ENCODE peak calls at places on chromosomes 2 and 18, in eight cellular contexts. One of them, this sample, is unnamed. For H3K9me3 and H3K36me3, the result is how much of the 10 kb centered on the place peaks cover.

GRCh38 chr18:27604583-27604982 is 419.5 kb upstream of the CHST9 start:
- DNase-seq in HCT116: no peak
- DNase-seq in PC-9: no peak
- DNase-seq in CD4-positive, CD25-positive, alpha-beta regulatory T cell: no peak
- DNase-seq in ascending aorta: no peak
- DNase-seq in heart right ventricle: no peak
- DNase-seq in psoas muscle: no peak
- DNase-seq in mucosa of descending colon: no peak
- DNase-seq in this sample: no peak

GRCh38 chr2:209367091-209367747 is 56.6 kb upstream of the MAP2 start:
- DNase-seq in mucosa of descending colon: no peak
- DNase-seq in CD4-positive, CD25-positive, alpha-beta regulatory T cell: no peak
- DNase-seq in PC-9: no peak
- DNase-seq in HCT116: no peak
- DNase-seq in psoas muscle: no peak
- DNase-seq in heart right ventricle: no peak
- DNase-seq in ascending aorta: no peak
- DNase-seq in this sample: no peak

GRCh38 chr2:120436885-120437603 is 91.1 kb downstream of the INHBB start:
- DNase-seq in mucosa of descending colon: peak
- DNase-seq in ascending aorta: peak
- DNase-seq in PC-9: peak
- DNase-seq in HCT116: peak
- DNase-seq in psoas muscle: no peak
- DNase-seq in CD4-positive, CD25-positive, alpha-beta regulatory T cell: no peak
- DNase-seq in heart right ventricle: no peak
- DNase-seq in this sample: no peak

GRCh38 chr2:216404010-216404618 is 8.2 kb upstream of the SMARCAL1 start:
- DNase-seq in ascending aorta: no peak
- DNase-seq in CD4-positive, CD25-positive, alpha-beta regulatory T cell: peak
- DNase-seq in psoas muscle: peak
- DNase-seq in PC-9: peak
- DNase-seq in mucosa of descending colon: peak
- DNase-seq in heart right ventricle: no peak
- DNase-seq in HCT116: peak
- DNase-seq in this sample: peak

GRCh38 chr2:17972991-17973390 is 94.5 kb downstream of the KCNS3 start:
- DNase-seq in PC-9: no peak
- DNase-seq in psoas muscle: no peak
- DNase-seq in ascending aorta: no peak
- DNase-seq in CD4-positive, CD25-positive, alpha-beta regulatory T cell: no peak
- DNase-seq in HCT116: no peak
- DNase-seq in heart right ventricle: no peak
- DNase-seq in mucosa of descending colon: no peak
- DNase-seq in this sample: no peak

GRCh38 chr2:71379086-71379485 is 47.5 kb downstream of the ZNF638 start:
- DNase-seq in ascending aorta: no peak
- DNase-seq in heart right ventricle: no peak
- DNase-seq in HCT116: peak
- DNase-seq in mucosa of descending colon: no peak
- DNase-seq in CD4-positive, CD25-positive, alpha-beta regulatory T cell: no peak
- DNase-seq in psoas muscle: no peak
- DNase-seq in PC-9: no peak
- DNase-seq in this sample: no peak

GRCh38 chr2:12769492-12770105 is 52.9 kb downstream of the TRIB2 start:
- DNase-seq in heart right ventricle: peak
- DNase-seq in CD4-positive, CD25-positive, alpha-beta regulatory T cell: no peak
- DNase-seq in psoas muscle: peak
- DNase-seq in HCT116: no peak
- DNase-seq in mucosa of descending colon: no peak
- DNase-seq in PC-9: no peak
- DNase-seq in ascending aorta: no peak
- DNase-seq in this sample: peak

GRCh38 chr18:76981388-76981968 is 151.1 kb downstream of the MBP start:
- DNase-seq in mucosa of descending colon: peak
- DNase-seq in psoas muscle: no peak
- DNase-seq in CD4-positive, CD25-positive, alpha-beta regulatory T cell: no peak
- DNase-seq in ascending aorta: peak
- DNase-seq in HCT116: no peak
- DNase-seq in PC-9: no peak
- DNase-seq in heart right ventricle: no peak
- DNase-seq in this sample: no peak

GRCh38 chr2:68135448-68136320 is 22.0 kb upstream of the PNO1 start:
- DNase-seq in psoas muscle: no peak
- DNase-seq in HCT116: no peak
- DNase-seq in mucosa of descending colon: no peak
- DNase-seq in ascending aorta: no peak
- DNase-seq in heart right ventricle: no peak
- DNase-seq in PC-9: no peak
- DNase-seq in CD4-positive, CD25-positive, alpha-beta regulatory T cell: no peak
- DNase-seq in this sample: no peak

GRCh38 chr18:48090702-48091101 is 160.2 kb upstream of the SMAD2 start:
- DNase-seq in mucosa of descending colon: no peak
- DNase-seq in psoas muscle: no peak
- DNase-seq in heart right ventricle: no peak
- DNase-seq in HCT116: no peak
- DNase-seq in PC-9: no peak
- DNase-seq in CD4-positive, CD25-positive, alpha-beta regulatory T cell: no peak
- DNase-seq in ascending aorta: no peak
- DNase-seq in this sample: no peak

GRCh38 chr2:197909377-197909776 is 105.0 kb downstream of the PLCL1 start:
- DNase-seq in psoas muscle: no peak
- DNase-seq in ascending aorta: peak
- DNase-seq in CD4-positive, CD25-positive, alpha-beta regulatory T cell: no peak
- DNase-seq in PC-9: no peak
- DNase-seq in heart right ventricle: no peak
- DNase-seq in HCT116: peak
- DNase-seq in mucosa of descending colon: no peak
- DNase-seq in this sample: no peak

GRCh38 chr2:72028996-72029395 is 118.7 kb downstream of the CYP26B1 start:
- DNase-seq in heart right ventricle: no peak
- DNase-seq in psoas muscle: no peak
- DNase-seq in mucosa of descending colon: no peak
- DNase-seq in CD4-positive, CD25-positive, alpha-beta regulatory T cell: no peak
- DNase-seq in ascending aorta: peak
- DNase-seq in HCT116: no peak
- DNase-seq in PC-9: no peak
- DNase-seq in this sample: no peak

GRCh38 chr2:231513746-231514224 is 16.5 kb downstream of the NMUR1 start:
- DNase-seq in heart right ventricle: no peak
- DNase-seq in PC-9: no peak
- DNase-seq in mucosa of descending colon: no peak
- DNase-seq in CD4-positive, CD25-positive, alpha-beta regulatory T cell: no peak
- DNase-seq in psoas muscle: no peak
- DNase-seq in ascending aorta: no peak
- DNase-seq in HCT116: no peak
- DNase-seq in this sample: no peak

GRCh38 chr2:159615936-159616733 is at the start of gene BAZ2B:
- DNase-seq in heart right ventricle: peak
- DNase-seq in psoas muscle: peak
- DNase-seq in CD4-positive, CD25-positive, alpha-beta regulatory T cell: no peak
- DNase-seq in mucosa of descending colon: peak
- DNase-seq in HCT116: peak
- DNase-seq in PC-9: peak
- DNase-seq in ascending aorta: peak
- DNase-seq in this sample: peak

GRCh38 chr2:154158101-154158500 is 286.4 kb downstream of the GALNT13 start:
- DNase-seq in ascending aorta: no peak
- DNase-seq in heart right ventricle: no peak
- DNase-seq in HCT116: no peak
- DNase-seq in mucosa of descending colon: no peak
- DNase-seq in psoas muscle: no peak
- DNase-seq in CD4-positive, CD25-positive, alpha-beta regulatory T cell: no peak
- DNase-seq in PC-9: no peak
- DNase-seq in this sample: no peak

GRCh38 chr2:210445116-210445707 is 31.3 kb downstream of the LANCL1 start:
- DNase-seq in PC-9: no peak
- DNase-seq in CD4-positive, CD25-positive, alpha-beta regulatory T cell: no peak
- DNase-seq in ascending aorta: no peak
- DNase-seq in psoas muscle: no peak
- DNase-seq in heart right ventricle: no peak
- DNase-seq in HCT116: peak
- DNase-seq in mucosa of descending colon: no peak
- DNase-seq in this sample: no peak

GRCh38 chr2:10327896-10328666 is 25.4 kb downstream of the HPCAL1 start:
- DNase-seq in heart right ventricle: no peak
- DNase-seq in psoas muscle: no peak
- DNase-seq in HCT116: no peak
- DNase-seq in ascending aorta: no peak
- DNase-seq in CD4-positive, CD25-positive, alpha-beta regulatory T cell: no peak
- DNase-seq in mucosa of descending colon: peak
- DNase-seq in PC-9: no peak
- DNase-seq in this sample: no peak

GRCh38 chr2:42585779-42586178 is 17.3 kb downstream of the MTA3 start:
- DNase-seq in mucosa of descending colon: no peak
- DNase-seq in psoas muscle: no peak
- DNase-seq in ascending aorta: no peak
- DNase-seq in CD4-positive, CD25-positive, alpha-beta regulatory T cell: no peak
- DNase-seq in HCT116: no peak
- DNase-seq in PC-9: peak
- DNase-seq in heart right ventricle: no peak
- DNase-seq in this sample: no peak

GRCh38 chr2:172106128-172106961 is 3.6 kb upstream of the DLX2 start:
- DNase-seq in PC-9: no peak
- DNase-seq in CD4-positive, CD25-positive, alpha-beta regulatory T cell: no peak
- DNase-seq in psoas muscle: no peak
- DNase-seq in ascending aorta: no peak
- DNase-seq in mucosa of descending colon: no peak
- DNase-seq in HCT116: no peak
- DNase-seq in heart right ventricle: no peak
- DNase-seq in this sample: no peak
- H3K4me3 ChIP-seq in PC-9: no peak
- H3K4me3 ChIP-seq in CD4-positive, CD25-positive, alpha-beta regulatory T cell: peak
- H3K4me3 ChIP-seq in psoas muscle: peak
- H3K4me3 ChIP-seq in ascending aorta: peak
- H3K4me3 ChIP-seq in mucosa of descending colon: no peak
- H3K4me3 ChIP-seq in HCT116: no peak
- H3K4me3 ChIP-seq in heart right ventricle: peak
- H3K4me3 ChIP-seq in this sample: peak

DNA sequence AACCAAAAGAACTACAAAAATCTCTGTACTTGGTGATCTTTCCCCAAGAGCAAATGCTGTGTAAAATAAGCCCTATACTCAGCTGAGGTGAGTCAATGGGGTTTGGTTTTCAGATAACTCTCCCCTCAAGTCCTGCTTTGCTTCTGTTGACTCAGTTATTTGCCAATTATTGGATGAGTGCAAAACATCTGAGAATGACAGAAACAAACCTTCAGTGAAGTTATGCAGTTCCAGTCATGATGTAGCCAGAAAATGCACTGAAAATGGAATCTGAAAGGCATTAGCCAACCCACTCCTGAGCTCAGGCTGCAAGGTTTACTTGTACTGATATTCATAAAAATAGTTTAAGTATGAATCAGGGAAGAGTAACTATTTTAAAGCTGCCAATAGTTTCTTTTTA is 215.5 kb downstream of the RND3 start:
- DNase-seq in HCT116: no peak
- DNase-seq in ascending aorta: no peak
- DNase-seq in PC-9: no peak
- DNase-seq in mucosa of descending colon: no peak
- DNase-seq in CD4-positive, CD25-positive, alpha-beta regulatory T cell: no peak
- DNase-seq in heart right ventricle: no peak
- DNase-seq in psoas muscle: no peak
- DNase-seq in this sample: no peak
- H3K9me3 ChIP-seq in HCT116: under half
- H3K9me3 ChIP-seq in ascending aorta: under half
- H3K9me3 ChIP-seq in PC-9: under half
- H3K9me3 ChIP-seq in mucosa of descending colon: under half
- H3K9me3 ChIP-seq in CD4-positive, CD25-positive, alpha-beta regulatory T cell: under half
- H3K9me3 ChIP-seq in heart right ventricle: under half
- H3K9me3 ChIP-seq in psoas muscle: under half
- H3K9me3 ChIP-seq in this sample: under half

DNA sequence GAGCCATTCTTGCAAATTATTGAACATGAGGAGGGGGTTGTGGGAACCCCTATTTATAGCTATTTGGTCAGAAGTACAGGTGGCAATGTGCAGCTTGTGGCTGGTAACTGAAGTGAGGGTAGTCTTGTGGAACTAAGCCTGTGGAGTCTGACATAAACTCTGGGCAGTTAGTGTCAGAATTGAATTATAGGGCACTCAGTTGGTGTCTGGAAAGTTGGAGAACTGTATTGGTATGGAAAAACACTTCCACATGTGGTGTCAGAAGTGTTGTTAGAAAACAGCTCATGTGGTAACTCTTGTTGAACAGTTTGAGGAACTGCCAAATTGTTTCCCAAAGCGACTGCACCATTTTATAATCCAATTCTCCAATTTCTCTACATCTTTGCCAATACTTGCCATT is 7.5 kb downstream of the RALBP1 start:
- DNase-seq in psoas muscle: no peak
- DNase-seq in HCT116: no peak
- DNase-seq in mucosa of descending colon: no peak
- DNase-seq in PC-9: no peak
- DNase-seq in heart right ventricle: no peak
- DNase-seq in ascending aorta: no peak
- DNase-seq in CD4-positive, CD25-positive, alpha-beta regulatory T cell: no peak
- DNase-seq in this sample: no peak
- H3K36me3 ChIP-seq in psoas muscle: under half
- H3K36me3 ChIP-seq in HCT116: under half
- H3K36me3 ChIP-seq in mucosa of descending colon: under half
- H3K36me3 ChIP-seq in PC-9: under half
- H3K36me3 ChIP-seq in heart right ventricle: under half
- H3K36me3 ChIP-seq in ascending aorta: under half
- H3K36me3 ChIP-seq in CD4-positive, CD25-positive, alpha-beta regulatory T cell: under half
- H3K36me3 ChIP-seq in this sample: under half

GRCh38 chr18:8252371-8252770 is 356.9 kb upstream of the RAB12 start:
- DNase-seq in ascending aorta: no peak
- DNase-seq in psoas muscle: no peak
- DNase-seq in CD4-positive, CD25-positive, alpha-beta regulatory T cell: no peak
- DNase-seq in mucosa of descending colon: no peak
- DNase-seq in heart right ventricle: no peak
- DNase-seq in HCT116: no peak
- DNase-seq in PC-9: no peak
- DNase-seq in this sample: no peak

GRCh38 chr18:8247700-8248099 is 361.5 kb upstream of the RAB12 start:
- DNase-seq in heart right ventricle: no peak
- DNase-seq in CD4-positive, CD25-positive, alpha-beta regulatory T cell: no peak
- DNase-seq in ascending aorta: no peak
- DNase-seq in mucosa of descending colon: no peak
- DNase-seq in PC-9: no peak
- DNase-seq in psoas muscle: no peak
- DNase-seq in HCT116: no peak
- DNase-seq in this sample: no peak

GRCh38 chr18:8253943-8254342 is 355.3 kb upstream of the RAB12 start:
- DNase-seq in HCT116: no peak
- DNase-seq in ascending aorta: no peak
- DNase-seq in CD4-positive, CD25-positive, alpha-beta regulatory T cell: no peak
- DNase-seq in PC-9: no peak
- DNase-seq in heart right ventricle: peak
- DNase-seq in psoas muscle: no peak
- DNase-seq in mucosa of descending colon: no peak
- DNase-seq in this sample: no peak

DNA sequence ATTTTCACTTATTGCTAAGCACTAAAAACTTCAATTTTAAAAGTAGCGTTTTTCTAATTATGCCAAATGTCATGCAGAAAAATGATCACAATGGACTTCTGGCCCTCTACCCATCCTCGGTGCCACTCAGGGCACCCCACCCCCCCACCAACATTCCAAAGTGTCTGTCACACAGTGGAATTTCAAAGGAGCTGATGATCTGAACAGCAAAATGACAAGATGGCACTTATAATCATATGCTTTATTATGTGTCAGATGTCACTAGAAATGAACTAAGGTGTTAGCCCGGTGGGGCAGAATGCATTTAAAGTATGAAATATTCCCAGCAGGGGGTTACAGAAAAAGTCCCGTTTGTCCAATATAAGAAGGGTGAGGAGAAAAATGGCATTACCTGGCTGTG is 360.7 kb upstream of the RAB12 start:
- DNase-seq in psoas muscle: no peak
- DNase-seq in CD4-positive, CD25-positive, alpha-beta regulatory T cell: no peak
- DNase-seq in HCT116: no peak
- DNase-seq in PC-9: no peak
- DNase-seq in heart right ventricle: no peak
- DNase-seq in mucosa of descending colon: no peak
- DNase-seq in ascending aorta: no peak
- DNase-seq in this sample: no peak
- H3K4me3 ChIP-seq in psoas muscle: no peak
- H3K4me3 ChIP-seq in CD4-positive, CD25-positive, alpha-beta regulatory T cell: no peak
- H3K4me3 ChIP-seq in HCT116: no peak
- H3K4me3 ChIP-seq in PC-9: no peak
- H3K4me3 ChIP-seq in heart right ventricle: no peak
- H3K4me3 ChIP-seq in mucosa of descending colon: no peak
- H3K4me3 ChIP-seq in ascending aorta: no peak
- H3K4me3 ChIP-seq in this sample: no peak

This sample was measured in adrenal gland.